ENCODE peak calls at places on chromosomes 7 and 10, in ten cellular contexts. Q is iris pigment epithelial cell; R is GM18507; Y is RPMI7951; O is left colon; X is fibroblast of lung; I is non-pigmented ciliary epithelial cell; U is HFFc6; P is AML-193; D is activated CD8-positive, alpha-beta T cell treated with anti-CD3 and anti-CD28 coated beads for 36 hours. A is an unnamed sample.

GRCh38 chr7:94511763-94512162 is 2.2 kb downstream of the CASD1 start:
- DNase-seq in Q (peak), R (no peak), Y (peak), O (no peak), X (peak), I (no peak), U (no peak), P (no peak), D (no peak), A (no peak)

GRCh38 chr7:133582766-133583523 is 330.1 kb downstream of the EXOC4 start:
- DNase-seq in Q (peak), R (no peak), Y (peak), O (no peak), X (peak), I (peak), U (peak), P (no peak), D (no peak), A (peak)

GRCh38 chr7:2353650-2354172 is 916 bp upstream of the EIF3B start:
- DNase-seq in Q (peak), R (peak), Y (peak), O (peak), X (peak), I (peak), U (peak), P (peak), D (peak), A (peak)

GRCh38 chr7:33722383-33723096 is 182.8 kb upstream of the BMPER start:
- DNase-seq in Q (peak), R (no peak), Y (peak), O (no peak), X (peak), I (peak), U (peak), P (no peak), D (no peak), A (peak)

GRCh38 chr7:141071260-141071854 is 2.5 kb upstream of the TMEM178B start:
- DNase-seq in Q (peak), R (no peak), Y (peak), O (no peak), X (no peak), I (no peak), U (no peak), P (no peak), D (peak), A (peak)

GRCh38 chr10:4243651-4244050 is 458.6 kb upstream of the KLF6 start:
- DNase-seq in Q (peak), R (no peak), Y (peak), O (no peak), X (peak), I (peak), U (peak), P (no peak), D (peak), A (peak)

GRCh38 chr10:60369163-60369930 is 20.3 kb downstream of the ANK3 start:
- DNase-seq in Q (no peak), R (no peak), Y (no peak), O (no peak), X (no peak), I (no peak), U (no peak), P (no peak), D (no peak), A (no peak)

GRCh38 chr10:102335184-102335583 is 60.3 kb upstream of the NFKB2 start:
- DNase-seq in Q (peak), R (no peak), Y (no peak), O (no peak), X (peak), I (no peak), U (no peak), P (no peak), D (no peak), A (peak)

GRCh38 chr7:142567676-142568075 is 181.6 kb upstream of the PRSS1 start:
- DNase-seq in Q (no peak), R (no peak), Y (no peak), O (no peak), X (no peak), I (no peak), U (no peak), P (no peak), D (no peak), A (no peak)

GRCh38 chr10:100715445-100716385 is 29.7 kb upstream of the PAX2 start:
- DNase-seq in Q (no peak), R (no peak), Y (no peak), O (no peak), X (no peak), I (no peak), U (no peak), P (no peak), D (no peak), A (no peak)

GRCh38 chr7:147879116-147879750 is 711.3 kb upstream of the C7orf33 start:
- DNase-seq in Q (no peak), R (no peak), Y (no peak), O (no peak), X (no peak), I (no peak), U (no peak), P (no peak), D (no peak), A (no peak)

GRCh38 chr10:73019100-73019499 is 64.5 kb upstream of the PLA2G12B start:
- DNase-seq in Q (no peak), R (no peak), Y (no peak), O (no peak), X (no peak), I (no peak), U (no peak), P (no peak), D (no peak), A (no peak)

GRCh38 chr10:12969951-12970350 is 31.6 kb downstream of the CCDC3 start:
- DNase-seq in Q (no peak), R (no peak), Y (no peak), O (no peak), X (peak), I (no peak), U (no peak), P (no peak), D (no peak), A (peak)

GRCh38 chr7:55568613-55569268 is 3.6 kb downstream of the VOPP1 start:
- DNase-seq in Q (peak), R (no peak), Y (peak), O (no peak), X (peak), I (no peak), U (no peak), P (no peak), D (no peak), A (peak)

GRCh38 chr7:18558503-18558902 is 63.0 kb downstream of the HDAC9 start:
- DNase-seq in Q (no peak), R (no peak), Y (peak), O (no peak), X (peak), I (no peak), U (no peak), P (no peak), D (no peak), A (peak)

GRCh38 chr7:44134943-44135628 is 6.0 kb downstream of the MYL7 start:
- DNase-seq in Q (no peak), R (no peak), Y (no peak), O (no peak), X (no peak), I (no peak), U (no peak), P (no peak), D (no peak), A (peak)

GRCh38 chr10:27550823-27551222 is 46.7 kb downstream of the RAB18 start:
- DNase-seq in Q (no peak), R (no peak), Y (no peak), O (no peak), X (no peak), I (no peak), U (no peak), P (no peak), D (no peak), A (no peak)

GRCh38 chr7:82204694-82205093 is 238.9 kb downstream of the CACNA2D1 start:
- DNase-seq in Q (peak), R (no peak), Y (peak), O (no peak), X (peak), I (peak), U (peak), P (peak), D (no peak), A (peak)

GRCh38 chr7:87933605-87933952 is 472 bp upstream of the ADAM22 start:
- DNase-seq in Q (no peak), R (no peak), Y (no peak), O (no peak), X (no peak), I (no peak), U (no peak), P (no peak), D (no peak), A (no peak)

GRCh38 chr7:76358053-76358477 is 726 bp downstream of the YWHAG start:
- DNase-seq in Q (no peak), R (no peak), Y (peak), O (peak), X (no peak), I (no peak), U (no peak), P (peak), D (peak), A (peak)

GRCh38 chr10:96038476-96039387 is 4.7 kb upstream of the CCNJ start:
- DNase-seq in Q (no peak), R (no peak), Y (no peak), O (no peak), X (no peak), I (no peak), U (no peak), P (no peak), D (no peak), A (peak)

GRCh38 chr7:5488286-5488878 is 64.7 kb upstream of the TNRC18 start:
- DNase-seq in Q (no peak), R (no peak), Y (no peak), O (no peak), X (no peak), I (no peak), U (no peak), P (no peak), D (peak), A (no peak)

GRCh38 chr10:73898730-73899400 is 12.1 kb upstream of the PLAU start:
- DNase-seq in Q (peak), R (no peak), Y (peak), O (no peak), X (peak), I (no peak), U (no peak), P (no peak), D (no peak), A (no peak)

GRCh38 chr7:35971133-35971995 is 170.5 kb downstream of the SEPTIN7 start:
- DNase-seq in Q (no peak), R (no peak), Y (peak), O (no peak), X (no peak), I (no peak), U (no peak), P (no peak), D (no peak), A (no peak)